ENCODE peak calls at places on chromosomes 4 and X, in eight cellular contexts. One of them, this sample, is unnamed.

GRCh38 chr4:70714488-70714887 is 7.3 kb upstream of the RUFY3 start:
- DNase-seq in heart right ventricle: no peak
- DNase-seq in endodermal cell: no peak
- DNase-seq in RWPE2: no peak
- DNase-seq in astrocyte of the cerebellum: no peak
- DNase-seq in ascending aorta: no peak
- DNase-seq in suprapubic skin: no peak
- DNase-seq in GM23248: no peak
- DNase-seq in this sample: no peak

GRCh38 chrX:96770315-96770714 is 85.7 kb downstream of the DIAPH2 start:
- DNase-seq in heart right ventricle: no peak
- DNase-seq in endodermal cell: no peak
- DNase-seq in RWPE2: no peak
- DNase-seq in astrocyte of the cerebellum: peak
- DNase-seq in ascending aorta: no peak
- DNase-seq in suprapubic skin: no peak
- DNase-seq in GM23248: peak
- DNase-seq in this sample: no peak

GRCh38 chr4:85792576-85792975 is 317.6 kb downstream of the ARHGAP24 start:
- DNase-seq in heart right ventricle: no peak
- DNase-seq in endodermal cell: no peak
- DNase-seq in RWPE2: no peak
- DNase-seq in astrocyte of the cerebellum: no peak
- DNase-seq in ascending aorta: no peak
- DNase-seq in suprapubic skin: no peak
- DNase-seq in GM23248: no peak
- DNase-seq in this sample: no peak

GRCh38 chr4:84159767-84160166 is 339.3 kb downstream of the NKX6-1 start:
- DNase-seq in heart right ventricle: no peak
- DNase-seq in endodermal cell: peak
- DNase-seq in RWPE2: no peak
- DNase-seq in astrocyte of the cerebellum: no peak
- DNase-seq in ascending aorta: no peak
- DNase-seq in suprapubic skin: no peak
- DNase-seq in GM23248: peak
- DNase-seq in this sample: no peak

GRCh38 chr4:172390341-172390740 is 577.1 kb downstream of the GALNTL6 start:
- DNase-seq in heart right ventricle: no peak
- DNase-seq in endodermal cell: no peak
- DNase-seq in RWPE2: peak
- DNase-seq in astrocyte of the cerebellum: no peak
- DNase-seq in ascending aorta: no peak
- DNase-seq in suprapubic skin: no peak
- DNase-seq in GM23248: no peak
- DNase-seq in this sample: no peak

GRCh38 chrX:135520022-135520552 is 373 bp upstream of the INTS6L start:
- DNase-seq in heart right ventricle: no peak
- DNase-seq in endodermal cell: no peak
- DNase-seq in RWPE2: no peak
- DNase-seq in astrocyte of the cerebellum: peak
- DNase-seq in ascending aorta: no peak
- DNase-seq in suprapubic skin: no peak
- DNase-seq in GM23248: peak
- DNase-seq in this sample: peak

GRCh38 chr4:3599951-3600350 is 67.7 kb upstream of the LRPAP1 start:
- DNase-seq in heart right ventricle: no peak
- DNase-seq in endodermal cell: peak
- DNase-seq in RWPE2: no peak
- DNase-seq in astrocyte of the cerebellum: no peak
- DNase-seq in ascending aorta: no peak
- DNase-seq in suprapubic skin: no peak
- DNase-seq in GM23248: no peak
- DNase-seq in this sample: no peak

GRCh38 chrX:56766554-56767412 is 37.7 kb downstream of the NBDY start:
- DNase-seq in heart right ventricle: no peak
- DNase-seq in endodermal cell: peak
- DNase-seq in RWPE2: no peak
- DNase-seq in astrocyte of the cerebellum: no peak
- DNase-seq in ascending aorta: peak
- DNase-seq in suprapubic skin: no peak
- DNase-seq in GM23248: peak
- DNase-seq in this sample: no peak

GRCh38 chr4:121726642-121727268 is 30.0 kb upstream of the ANXA5 start:
- DNase-seq in heart right ventricle: no peak
- DNase-seq in endodermal cell: no peak
- DNase-seq in RWPE2: no peak
- DNase-seq in astrocyte of the cerebellum: peak
- DNase-seq in ascending aorta: no peak
- DNase-seq in suprapubic skin: no peak
- DNase-seq in GM23248: peak
- DNase-seq in this sample: peak

GRCh38 chr4:125620066-125620850 is 305.5 kb downstream of the FAT4 start:
- DNase-seq in heart right ventricle: no peak
- DNase-seq in endodermal cell: no peak
- DNase-seq in RWPE2: no peak
- DNase-seq in astrocyte of the cerebellum: no peak
- DNase-seq in ascending aorta: no peak
- DNase-seq in suprapubic skin: no peak
- DNase-seq in GM23248: peak
- DNase-seq in this sample: no peak

GRCh38 chr4:151038452-151039157 is 23.5 kb upstream of the LRBA start:
- DNase-seq in heart right ventricle: no peak
- DNase-seq in endodermal cell: no peak
- DNase-seq in RWPE2: no peak
- DNase-seq in astrocyte of the cerebellum: no peak
- DNase-seq in ascending aorta: no peak
- DNase-seq in suprapubic skin: no peak
- DNase-seq in GM23248: no peak
- DNase-seq in this sample: no peak

GRCh38 chr4:80005863-80006262 is 67.2 kb downstream of the ANTXR2 start:
- DNase-seq in heart right ventricle: no peak
- DNase-seq in endodermal cell: no peak
- DNase-seq in RWPE2: no peak
- DNase-seq in astrocyte of the cerebellum: no peak
- DNase-seq in ascending aorta: no peak
- DNase-seq in suprapubic skin: no peak
- DNase-seq in GM23248: no peak
- DNase-seq in this sample: no peak

GRCh38 chrX:112147206-112147605 is 64.6 kb upstream of the TRPC5 start:
- DNase-seq in heart right ventricle: no peak
- DNase-seq in endodermal cell: peak
- DNase-seq in RWPE2: no peak
- DNase-seq in astrocyte of the cerebellum: no peak
- DNase-seq in ascending aorta: no peak
- DNase-seq in suprapubic skin: no peak
- DNase-seq in GM23248: peak
- DNase-seq in this sample: no peak

GRCh38 chr4:148735432-148736155 is 293.4 kb upstream of the NR3C2 start:
- DNase-seq in heart right ventricle: no peak
- DNase-seq in endodermal cell: no peak
- DNase-seq in RWPE2: no peak
- DNase-seq in astrocyte of the cerebellum: no peak
- DNase-seq in ascending aorta: no peak
- DNase-seq in suprapubic skin: no peak
- DNase-seq in GM23248: no peak
- DNase-seq in this sample: no peak

GRCh38 chr4:4852591-4853362 is 6.7 kb upstream of the MSX1 start:
- DNase-seq in heart right ventricle: no peak
- DNase-seq in endodermal cell: peak
- DNase-seq in RWPE2: peak
- DNase-seq in astrocyte of the cerebellum: no peak
- DNase-seq in ascending aorta: peak
- DNase-seq in suprapubic skin: no peak
- DNase-seq in GM23248: peak
- DNase-seq in this sample: peak

GRCh38 chrX:140767646-140768045 is 58.1 kb downstream of the LINC00632 start:
- DNase-seq in heart right ventricle: no peak
- DNase-seq in endodermal cell: no peak
- DNase-seq in RWPE2: no peak
- DNase-seq in astrocyte of the cerebellum: no peak
- DNase-seq in ascending aorta: no peak
- DNase-seq in suprapubic skin: no peak
- DNase-seq in GM23248: peak
- DNase-seq in this sample: no peak

GRCh38 chrX:140764401-140764919 is 54.9 kb downstream of the LINC00632 start:
- DNase-seq in heart right ventricle: peak
- DNase-seq in endodermal cell: peak
- DNase-seq in RWPE2: no peak
- DNase-seq in astrocyte of the cerebellum: no peak
- DNase-seq in ascending aorta: peak
- DNase-seq in suprapubic skin: peak
- DNase-seq in GM23248: peak
- DNase-seq in this sample: no peak

GRCh38 chrX:140765043-140765784 is 55.7 kb downstream of the LINC00632 start:
- DNase-seq in heart right ventricle: no peak
- DNase-seq in endodermal cell: peak
- DNase-seq in RWPE2: no peak
- DNase-seq in astrocyte of the cerebellum: peak
- DNase-seq in ascending aorta: no peak
- DNase-seq in suprapubic skin: no peak
- DNase-seq in GM23248: peak
- DNase-seq in this sample: no peak

GRCh38 chrX:140762061-140762460 is 52.5 kb downstream of the LINC00632 start:
- DNase-seq in heart right ventricle: no peak
- DNase-seq in endodermal cell: peak
- DNase-seq in RWPE2: no peak
- DNase-seq in astrocyte of the cerebellum: peak
- DNase-seq in ascending aorta: peak
- DNase-seq in suprapubic skin: no peak
- DNase-seq in GM23248: peak
- DNase-seq in this sample: no peak

DNA sequence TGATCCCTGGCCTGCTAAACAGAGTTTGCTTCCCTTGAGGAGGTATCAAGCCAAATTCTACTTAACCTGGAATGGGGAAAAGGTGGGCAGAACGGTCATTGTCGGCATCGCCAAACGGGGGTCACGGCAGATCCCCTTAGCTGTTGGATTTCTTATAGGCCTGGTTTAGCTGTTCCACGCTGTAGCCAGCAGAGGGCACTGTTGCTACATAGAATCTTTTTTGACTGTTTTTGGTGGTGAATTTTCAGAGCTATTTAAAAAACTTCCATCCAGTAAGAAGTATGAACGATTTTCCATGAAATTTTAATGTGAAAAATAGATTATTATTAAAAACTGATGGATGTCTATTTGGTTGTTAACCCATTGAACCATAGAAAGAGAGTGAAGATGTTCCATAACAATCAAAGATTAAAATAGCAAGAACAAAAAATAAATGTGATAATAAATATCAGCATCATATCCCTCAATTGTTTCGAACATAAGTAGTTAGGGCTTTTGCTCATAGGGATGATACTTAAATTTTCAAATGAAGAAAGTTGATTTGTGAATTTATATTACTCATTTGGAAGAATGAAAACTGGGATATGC is 56.6 kb downstream of the LINC00632 start:
- DNase-seq in heart right ventricle: peak
- DNase-seq in endodermal cell: peak
- DNase-seq in RWPE2: no peak
- DNase-seq in astrocyte of the cerebellum: peak
- DNase-seq in ascending aorta: peak
- DNase-seq in suprapubic skin: peak
- DNase-seq in GM23248: peak
- DNase-seq in this sample: no peak
- H3K4me3 ChIP-seq in heart right ventricle: no peak
- H3K4me3 ChIP-seq in endodermal cell: peak
- H3K4me3 ChIP-seq in RWPE2: no peak
- H3K4me3 ChIP-seq in astrocyte of the cerebellum: peak
- H3K4me3 ChIP-seq in ascending aorta: peak
- H3K4me3 ChIP-seq in suprapubic skin: peak
- H3K4me3 ChIP-seq in GM23248: peak
- H3K4me3 ChIP-seq in this sample: peak

GRCh38 chrX:65667157-65667502 is 324 bp upstream of the MSN start:
- DNase-seq in heart right ventricle: no peak
- DNase-seq in endodermal cell: no peak
- DNase-seq in RWPE2: no peak
- DNase-seq in astrocyte of the cerebellum: no peak
- DNase-seq in ascending aorta: no peak
- DNase-seq in suprapubic skin: no peak
- DNase-seq in GM23248: no peak
- DNase-seq in this sample: no peak
- H3K4me3 ChIP-seq in heart right ventricle: no peak
- H3K4me3 ChIP-seq in endodermal cell: no peak
- H3K4me3 ChIP-seq in RWPE2: peak
- H3K4me3 ChIP-seq in astrocyte of the cerebellum: no peak
- H3K4me3 ChIP-seq in ascending aorta: peak
- H3K4me3 ChIP-seq in suprapubic skin: peak
- H3K4me3 ChIP-seq in GM23248: peak
- H3K4me3 ChIP-seq in this sample: peak

DNA sequence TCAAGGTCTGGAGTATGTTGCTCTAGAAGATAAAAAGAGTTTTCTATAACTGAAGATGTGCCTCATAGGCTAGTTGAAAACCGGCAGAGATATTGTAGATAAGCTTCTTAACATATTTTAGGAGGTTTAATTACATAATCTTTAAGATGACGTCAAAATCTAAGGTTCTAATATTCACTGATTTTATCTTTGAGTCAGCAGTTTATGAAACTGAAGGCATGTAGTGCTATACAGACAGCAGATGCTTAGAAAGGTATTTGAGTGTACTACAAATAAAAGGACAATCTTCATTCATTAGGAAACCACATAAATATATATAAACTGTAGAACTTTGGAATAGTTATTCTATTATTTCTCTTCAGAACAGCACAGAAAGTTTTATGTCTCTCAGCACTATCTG is 504.8 kb downstream of the IL15 start:
- DNase-seq in heart right ventricle: no peak
- DNase-seq in endodermal cell: no peak
- DNase-seq in RWPE2: no peak
- DNase-seq in astrocyte of the cerebellum: no peak
- DNase-seq in ascending aorta: no peak
- DNase-seq in suprapubic skin: no peak
- DNase-seq in GM23248: no peak
- DNase-seq in this sample: no peak
- H3K4me3 ChIP-seq in heart right ventricle: no peak
- H3K4me3 ChIP-seq in endodermal cell: no peak
- H3K4me3 ChIP-seq in RWPE2: no peak
- H3K4me3 ChIP-seq in astrocyte of the cerebellum: no peak
- H3K4me3 ChIP-seq in ascending aorta: no peak
- H3K4me3 ChIP-seq in suprapubic skin: no peak
- H3K4me3 ChIP-seq in GM23248: no peak
- H3K4me3 ChIP-seq in this sample: no peak

DNA sequence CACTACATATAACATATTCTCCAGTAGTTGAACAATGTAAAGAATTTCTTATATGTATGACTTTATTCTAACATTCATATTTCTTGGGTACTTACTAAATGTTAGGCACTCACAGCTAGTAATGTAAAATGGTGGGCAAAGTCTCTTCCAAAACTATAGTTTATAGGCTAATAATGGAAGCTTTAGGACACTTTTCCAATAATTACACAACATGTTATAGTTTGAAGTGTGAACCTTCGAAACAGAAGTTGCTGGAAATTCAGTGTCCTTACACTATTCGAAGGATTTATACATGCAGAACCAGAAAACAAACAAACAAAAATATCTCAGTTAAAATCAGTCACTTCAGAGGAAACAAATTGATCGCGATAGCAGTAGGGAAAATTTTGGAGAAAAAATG is 212.6 kb downstream of the DMD start:
- DNase-seq in heart right ventricle: no peak
- DNase-seq in endodermal cell: no peak
- DNase-seq in RWPE2: no peak
- DNase-seq in astrocyte of the cerebellum: no peak
- DNase-seq in ascending aorta: no peak
- DNase-seq in suprapubic skin: no peak
- DNase-seq in GM23248: no peak
- DNase-seq in this sample: no peak
- H3K4me3 ChIP-seq in heart right ventricle: no peak
- H3K4me3 ChIP-seq in endodermal cell: no peak
- H3K4me3 ChIP-seq in RWPE2: no peak
- H3K4me3 ChIP-seq in astrocyte of the cerebellum: no peak
- H3K4me3 ChIP-seq in ascending aorta: no peak
- H3K4me3 ChIP-seq in suprapubic skin: no peak
- H3K4me3 ChIP-seq in GM23248: no peak
- H3K4me3 ChIP-seq in this sample: no peak

This sample was measured in skeletal muscle cell.